ENCODE peak calls at places on chromosome 20, in nine cellular contexts. S is gastrocnemius medialis; Z is pancreas; I is body of pancreas; J is foreskin keratinocyte; K is caudate nucleus; N is dorsolateral prefrontal cortex; X is naive thymus-derived CD4-positive, alpha-beta T cell; Q is tibial artery. G is an unnamed sample.

GRCh38 chr20:61934716-61935530 is 130.8 kb downstream of the TAF4 start:
- DNase-seq in S (no peak), I (no peak), Z (no peak), X (peak), Q (no peak), J (no peak), N (peak), K (no peak), G (no peak)

GRCh38 chr20:60055740-60056139 is 97.5 kb downstream of the CDH26 start:
- DNase-seq in K (no peak), S (no peak), J (no peak), Q (peak), I (no peak), X (no peak), Z (no peak), N (peak), G (no peak)

GRCh38 chr20:63567132-63567381 is 7.0 kb downstream of the HELZ2 start:
- DNase-seq in Q (no peak), Z (peak), K (no peak), N (no peak), S (no peak), I (no peak), X (no peak), J (no peak), G (no peak)

GRCh38 chr20:13200767-13201500 is 20.1 kb upstream of the ISM1 start:
- DNase-seq in I (no peak), J (no peak), K (no peak), Z (no peak), X (no peak), S (no peak), N (no peak), Q (no peak), G (no peak)

GRCh38 chr20:63268256-63268655 is 4.4 kb upstream of the ARFGAP1 start:
- DNase-seq in N (no peak), Q (no peak), S (no peak), I (no peak), Z (no peak), K (no peak), X (no peak), J (no peak), G (no peak)

GRCh38 chr20:7392551-7392950 is 547.7 kb downstream of the HAO1 start:
- DNase-seq in X (no peak), S (no peak), K (no peak), Z (no peak), I (no peak), Q (no peak), N (no peak), J (peak), G (peak)

GRCh38 chr20:23136893-23137745 is 51.0 kb upstream of the CD93 start:
- DNase-seq in I (no peak), X (no peak), Q (peak), N (peak), J (peak), Z (no peak), K (no peak), S (peak), G (peak)

GRCh38 chr20:57563522-57563921 is 2.6 kb downstream of the PCK1 start:
- DNase-seq in N (no peak), S (no peak), I (no peak), J (no peak), X (no peak), Q (no peak), K (no peak), Z (no peak), G (no peak)

GRCh38 chr20:20593447-20594170 is 118.8 kb downstream of the RALGAPA2 start:
- DNase-seq in J (peak), S (no peak), I (peak), N (peak), X (no peak), Q (no peak), K (peak), Z (no peak), G (peak)

GRCh38 chr20:37912874-37913273 is 9.9 kb downstream of the VSTM2L start:
- DNase-seq in K (no peak), X (no peak), N (no peak), S (no peak), Z (no peak), I (no peak), J (no peak), Q (no peak), G (no peak)

GRCh38 chr20:16158090-16158975 is 414.9 kb downstream of the KIF16B start:
- DNase-seq in N (peak), Q (no peak), Z (no peak), I (no peak), X (no peak), J (no peak), S (no peak), K (peak), G (no peak)

DNA sequence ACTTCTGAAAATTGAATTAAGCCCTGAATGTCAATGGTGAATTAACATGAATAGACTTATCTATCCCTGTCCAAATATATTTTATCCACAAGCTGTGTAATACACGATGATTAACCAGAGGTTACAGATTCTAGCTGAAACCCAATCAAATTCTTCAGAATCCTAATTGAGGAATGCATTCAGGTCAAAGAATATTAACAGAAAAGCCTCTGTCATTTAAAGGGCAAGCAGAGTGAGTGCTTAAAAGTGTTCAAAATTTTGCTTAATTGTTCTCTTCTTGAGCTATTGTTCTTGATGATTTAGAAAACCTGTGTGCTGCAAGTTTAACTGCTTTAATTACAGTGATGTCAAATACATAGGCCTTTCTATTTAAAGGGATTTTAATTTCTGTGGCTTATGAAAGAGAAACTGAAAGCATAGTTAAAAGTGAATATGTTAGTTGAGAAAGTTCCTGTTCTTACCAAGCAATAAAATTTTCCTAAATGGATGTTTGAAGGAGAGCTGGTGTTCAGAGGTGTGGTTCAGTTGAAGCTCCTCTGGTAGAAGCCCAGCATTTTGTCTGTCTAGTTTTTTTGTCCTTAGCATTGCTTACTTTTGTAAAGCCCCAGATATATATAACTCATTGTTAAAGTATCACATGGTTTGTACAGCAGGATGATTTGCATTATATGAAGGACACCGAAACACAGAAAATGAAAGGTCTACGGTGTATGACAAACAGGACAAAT is 466.3 kb upstream of the PLCB4 start:
- DNase-seq in K (no peak), S (no peak), Q (no peak), I (no peak), X (no peak), Z (no peak), N (no peak), J (no peak), G (peak)
- H3K27ac ChIP-seq in K (peak), S (no peak), Q (no peak), I (peak), X (no peak), Z (no peak), N (no peak), J (no peak), G (no peak)

DNA sequence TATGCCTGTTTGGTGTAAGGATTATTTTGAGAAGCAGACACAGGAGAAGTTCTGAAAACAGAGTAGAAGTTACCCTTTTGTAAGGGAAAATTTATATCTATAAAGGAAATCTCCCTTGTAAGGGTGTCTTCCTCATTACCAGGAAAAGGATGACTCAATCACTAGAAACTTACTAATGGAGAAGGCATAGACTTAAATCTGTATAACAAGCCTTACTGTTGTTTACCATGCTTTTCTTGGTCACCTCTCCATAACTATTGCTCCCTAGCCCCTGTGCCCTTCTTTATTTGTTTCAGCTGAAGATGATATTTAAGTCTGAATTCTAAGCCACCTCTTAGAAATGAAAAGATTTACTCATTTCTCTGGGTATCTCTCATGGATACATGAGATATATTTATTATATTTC is 105.5 kb downstream of the NCOA3 start:
- DNase-seq in S (no peak), N (no peak), Q (no peak), I (no peak), X (no peak), Z (no peak), K (no peak), J (peak), G (peak)
- H3K27ac ChIP-seq in S (no peak), N (no peak), Q (no peak), I (no peak), X (peak), Z (no peak), K (no peak), J (peak), G (no peak)

GRCh38 chr20:41329435-41330342 is 10.9 kb upstream of the LPIN3 start:
- DNase-seq in Z (peak), N (no peak), S (peak), X (peak), J (peak), I (peak), Q (peak), K (no peak), G (peak)
- H3K27ac ChIP-seq in Z (peak), N (no peak), S (peak), X (no peak), J (no peak), I (peak), Q (peak), K (peak), G (peak)

GRCh38 chr20:31760457-31761240 is 21.6 kb downstream of the TPX2 start:
- DNase-seq in K (no peak), J (no peak), Z (no peak), N (no peak), S (no peak), Q (no peak), X (no peak), I (no peak), G (peak)
- H3K27ac ChIP-seq in K (no peak), J (no peak), Z (no peak), N (no peak), S (no peak), Q (no peak), X (no peak), I (no peak), G (peak)

G was measured in fibroblast of lung.